ENCODE peak calls at places on chromosome 10, in seven cellular contexts. D, F, X, L, Z, P and V are unnamed samples.

GRCh38 chr10:96910488-96911395 is 78.6 kb downstream of the LCOR start:
- DNase-seq in L (peak; percentile 33), X (no peak), D (peak; percentile 5), P (peak; percentile 12), Z (peak; percentile 6), F (no peak), V (peak; percentile 33)

GRCh38 chr10:77634939-77635338 is 2.7 kb downstream of the KCNMA1 start:
- DNase-seq in Z (no peak), D (no peak), F (no peak), P (no peak), L (no peak), X (no peak), V (no peak)

GRCh38 chr10:36634916-36635315 is 490.5 kb upstream of the ANKRD30A start:
- DNase-seq in L (no peak), Z (peak; percentile 13), X (no peak), D (no peak), P (no peak), F (no peak), V (no peak)

GRCh38 chr10:112243713-112244112 is 39.5 kb upstream of the TECTB start:
- DNase-seq in L (no peak), Z (no peak), F (no peak), X (no peak), P (no peak), D (no peak), V (no peak)

GRCh38 chr10:46217749-46218453 is 68.9 kb upstream of the ANTXRL start:
- DNase-seq in Z (no peak), L (no peak), F (no peak), P (no peak), X (no peak), D (no peak), V (no peak)

GRCh38 chr10:47330366-47330765 is 8.1 kb downstream of the GDF2 start:
- DNase-seq in P (no peak), F (no peak), L (no peak), D (no peak), Z (no peak), X (no peak), V (no peak)

GRCh38 chr10:101901340-101901739 is 57.7 kb upstream of the KCNIP2 start:
- DNase-seq in P (peak; percentile 54), X (no peak), L (no peak), D (no peak), Z (no peak), F (no peak), V (no peak)

GRCh38 chr10:87862644-87863101 is 660 bp downstream of the KLLN start:
- DNase-seq in X (no peak), P (peak; percentile 15), Z (no peak), D (no peak), L (no peak), F (no peak), V (no peak)

GRCh38 chr10:119341236-119342016 is 134.1 kb downstream of the GRK5 start:
- DNase-seq in P (no peak), F (no peak), D (no peak), X (no peak), Z (no peak), L (no peak), V (no peak)

GRCh38 chr10:97215619-97216018 is 29.9 kb upstream of the SLIT1 start:
- DNase-seq in F (no peak), P (no peak), X (no peak), Z (no peak), D (no peak), L (no peak), V (no peak)

GRCh38 chr10:53122265-53122664 is 349.7 kb upstream of the MBL2 start:
- DNase-seq in X (no peak), F (no peak), P (no peak), Z (no peak), L (no peak), D (no peak), V (no peak)

GRCh38 chr10:3192856-3193635 is 20.5 kb upstream of the PITRM1 start:
- DNase-seq in F (peak; percentile 45), X (no peak), Z (peak; percentile 41), D (peak; percentile 31), P (peak; percentile 54), L (peak; percentile 50), V (peak; percentile 16)